ENCODE peak calls at places on chromosome 17, in nine cellular contexts. S, P, O, I, A, J, W, Y and T are unnamed samples.

GRCh38 chr17:14095630-14096029 is 26.3 kb downstream of the COX10 start:
- DNase-seq in W (no peak), Y (no peak), P (no peak), I (no peak), S (no peak), A (no peak), O (no peak), J (no peak), T (no peak)

GRCh38 chr17:42989726-42990652 is 8.2 kb upstream of the RPL27 start:
- DNase-seq in W (no peak), O (no peak), P (no peak), J (peak), S (no peak), A (no peak), Y (no peak), I (no peak), T (no peak)

GRCh38 chr17:19380551-19381284 is 2.4 kb downstream of the MAPK7 start:
- DNase-seq in S (no peak), I (no peak), J (no peak), P (no peak), A (no peak), W (no peak), Y (no peak), O (no peak), T (no peak)

GRCh38 chr17:6989779-6990178 is 6.1 kb upstream of the ALOX12 start:
- DNase-seq in S (no peak), O (no peak), Y (no peak), I (no peak), W (no peak), A (no peak), P (no peak), J (no peak), T (no peak)

GRCh38 chr17:83149761-83150251 is 70.4 kb downstream of the METRNL start:
- DNase-seq in P (no peak), O (no peak), A (no peak), S (no peak), W (no peak), J (peak), I (no peak), Y (no peak), T (no peak)

GRCh38 chr17:57289130-57289529 is 32.8 kb downstream of the MSI2 start:
- DNase-seq in A (no peak), P (no peak), J (peak), W (no peak), O (no peak), S (no peak), I (no peak), Y (no peak), T (no peak)

GRCh38 chr17:56633681-56634080 is 40.2 kb downstream of the NOG start:
- DNase-seq in O (no peak), S (no peak), P (no peak), A (no peak), J (no peak), Y (no peak), I (no peak), W (no peak), T (no peak)

GRCh38 chr17:74749262-74750038 is 1.0 kb downstream of the NHERF1 start:
- DNase-seq in Y (no peak), J (peak), A (peak), W (peak), O (no peak), S (peak), I (peak), P (peak), T (no peak)

DNA sequence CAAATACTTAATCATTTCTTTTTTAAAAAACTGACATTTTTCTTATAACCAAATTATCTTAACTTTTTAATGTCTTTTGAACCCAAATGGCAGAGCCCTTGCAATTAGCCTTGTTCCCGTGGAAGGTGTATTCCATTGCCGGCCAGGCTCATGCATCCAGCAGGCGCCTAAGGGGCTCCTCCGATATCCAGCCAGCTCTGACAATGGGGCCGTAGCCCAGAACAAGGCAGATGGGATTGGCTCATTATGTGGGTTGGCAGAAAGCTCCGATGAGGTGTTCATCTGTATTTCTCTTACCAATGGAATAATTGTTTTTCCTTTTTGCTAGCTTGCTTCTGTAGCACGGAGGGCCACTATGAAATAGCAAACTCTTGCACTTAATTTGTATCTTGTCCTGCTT is 208.2 kb upstream of the CHMP6 start:
- DNase-seq in A (no peak), Y (no peak), S (no peak), O (no peak), W (no peak), I (no peak), J (peak), P (no peak), T (no peak)
- H3K4me3 ChIP-seq in A (no peak), Y (no peak), S (no peak), O (no peak), W (no peak), I (no peak), J (peak), P (no peak), T (no peak)

GRCh38 chr17:48022906-48023305 is 14.7 kb downstream of the COPZ2 start:
- DNase-seq in I (no peak), J (peak), S (no peak), O (no peak), Y (no peak), W (peak), P (no peak), A (no peak), T (no peak)
- H3K4me3 ChIP-seq in I (no peak), J (peak), S (peak), O (no peak), Y (no peak), W (no peak), P (peak), A (peak), T (peak)

GRCh38 chr17:65131946-65132345 is 5.2 kb upstream of the RGS9 start:
- DNase-seq in A (no peak), O (no peak), P (no peak), J (peak), W (no peak), Y (no peak), I (no peak), S (no peak), T (no peak)

GRCh38 chr17:65139045-65139764 is 2.0 kb downstream of the RGS9 start:
- DNase-seq in W (no peak), O (no peak), Y (no peak), S (no peak), J (no peak), I (no peak), A (no peak), P (no peak), T (no peak)

GRCh38 chr17:65134035-65134434 is 3.1 kb upstream of the RGS9 start:
- DNase-seq in J (no peak), W (no peak), O (no peak), P (no peak), I (no peak), Y (no peak), A (no peak), S (no peak), T (no peak)

GRCh38 chr17:65142247-65142646 is 5.1 kb downstream of the RGS9 start:
- DNase-seq in W (no peak), O (no peak), S (no peak), J (no peak), P (no peak), Y (no peak), I (no peak), A (no peak), T (no peak)

GRCh38 chr17:65137076-65137935 is at the start of gene RGS9:
- DNase-seq in J (peak), A (peak), P (peak), Y (peak), O (peak), S (peak), I (peak), W (peak), T (peak)
- H3K4me3 ChIP-seq in J (peak), A (peak), P (peak), Y (peak), O (peak), S (peak), I (peak), W (peak), T (peak)

DNA sequence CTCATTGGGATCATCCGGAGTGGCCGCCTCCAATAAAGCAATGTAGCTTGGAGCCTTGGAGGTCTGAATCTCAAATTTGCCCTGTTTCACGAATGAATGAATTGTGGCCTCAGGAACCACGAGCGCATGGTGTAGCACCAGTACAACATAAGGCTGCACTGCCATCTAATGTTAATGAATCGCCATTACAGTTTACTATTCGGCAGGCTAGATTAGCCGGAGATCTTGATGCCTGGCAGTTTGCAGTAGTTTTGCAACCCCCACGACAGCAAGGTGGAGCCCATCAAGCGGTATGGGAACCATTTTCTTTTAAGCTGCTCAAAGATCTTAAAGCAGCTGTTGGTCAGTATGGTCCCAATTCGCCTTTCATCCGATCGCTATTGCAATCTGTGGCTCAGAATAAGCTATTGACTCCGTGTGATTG is 18.8 kb downstream of the ALOX15B start:
- DNase-seq in W (peak), Y (peak), I (peak), P (peak), J (peak), O (peak), S (peak), A (peak), T (peak)
- H3K4me3 ChIP-seq in W (peak), Y (no peak), I (no peak), P (no peak), J (no peak), O (peak), S (no peak), A (no peak), T (no peak)

GRCh38 chr17:80265205-80266068 is 4.8 kb downstream of the RNF213 start:
- DNase-seq in Y (no peak), O (no peak), J (no peak), P (no peak), W (no peak), A (no peak), S (no peak), I (no peak), T (no peak)
- H3K4me3 ChIP-seq in Y (no peak), O (no peak), J (no peak), P (peak), W (no peak), A (no peak), S (no peak), I (peak), T (no peak)

DNA sequence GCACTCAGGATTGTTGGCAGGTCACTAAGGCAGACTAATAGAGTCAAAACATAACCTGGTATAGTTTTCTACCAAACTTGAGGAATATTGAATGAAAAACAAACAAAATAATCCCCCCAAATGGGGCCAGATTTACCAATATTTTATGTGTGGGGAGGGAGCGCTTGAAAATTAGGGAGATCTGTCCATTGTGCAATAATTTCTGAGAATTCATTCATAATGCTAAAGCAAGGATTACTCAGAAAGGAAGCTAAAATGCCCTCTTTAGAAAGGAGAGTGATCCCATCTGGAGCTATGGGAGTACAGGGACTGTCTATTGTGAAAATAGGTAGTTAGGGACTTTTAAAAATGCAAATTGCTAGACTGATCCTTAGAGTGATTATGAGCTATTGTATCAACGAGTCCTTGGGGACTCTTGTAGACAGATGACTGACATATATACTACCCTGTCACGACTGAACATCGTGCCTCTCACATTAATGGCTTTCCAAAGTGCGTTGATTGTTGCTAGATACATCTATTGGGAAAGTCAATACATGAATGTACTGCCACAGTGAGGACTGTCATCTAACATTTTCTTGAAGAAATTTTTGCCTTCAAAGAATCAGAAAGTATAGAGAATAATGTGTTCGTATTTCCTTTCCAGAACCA is 193.7 kb downstream of the AATF start:
- DNase-seq in S (no peak), I (no peak), W (no peak), A (no peak), J (no peak), Y (no peak), P (no peak), O (no peak), T (no peak)
- H3K4me3 ChIP-seq in S (no peak), I (no peak), W (no peak), A (no peak), J (no peak), Y (no peak), P (no peak), O (no peak), T (no peak)

GRCh38 chr17:76528528-76529223 is 8.8 kb downstream of the CYGB start:
- DNase-seq in P (no peak), S (no peak), A (no peak), J (peak), O (no peak), Y (peak), W (peak), I (no peak), T (peak)
- H3K4me3 ChIP-seq in P (peak), S (no peak), A (peak), J (no peak), O (peak), Y (no peak), W (no peak), I (no peak), T (peak)

GRCh38 chr17:67217446-67217845 is 27.6 kb downstream of the HELZ start:
- DNase-seq in A (no peak), J (no peak), I (no peak), W (no peak), O (no peak), Y (peak), P (no peak), S (no peak), T (no peak)
- H3K4me3 ChIP-seq in A (no peak), J (no peak), I (no peak), W (no peak), O (no peak), Y (no peak), P (no peak), S (no peak), T (no peak)

GRCh38 chr17:15341966-15342365 is 569 bp upstream of the TEKT3 start:
- DNase-seq in A (no peak), O (no peak), I (no peak), P (no peak), S (no peak), Y (no peak), J (no peak), W (no peak), T (no peak)
- H3K4me3 ChIP-seq in A (no peak), O (no peak), I (peak), P (peak), S (peak), Y (no peak), J (peak), W (peak), T (peak)

GRCh38 chr17:21214015-21214776 is at the start of gene TMEM11:
- DNase-seq in Y (peak), W (peak), I (peak), A (peak), O (peak), P (peak), S (peak), J (peak), T (peak)

GRCh38 chr17:21215935-21216334 is 2.0 kb upstream of the TMEM11 start:
- DNase-seq in I (no peak), S (no peak), A (no peak), J (no peak), Y (no peak), W (no peak), O (no peak), P (no peak), T (no peak)

GRCh38 chr17:21213491-21214014 is 408 bp downstream of the TMEM11 start:
- DNase-seq in J (peak), P (no peak), O (no peak), I (no peak), Y (peak), A (peak), W (peak), S (peak), T (peak)

GRCh38 chr17:21213005-21213404 is 956 bp downstream of the TMEM11 start:
- DNase-seq in J (peak), O (no peak), A (no peak), Y (no peak), W (no peak), P (no peak), S (no peak), I (no peak), T (no peak)

GRCh38 chr17:21214777-21215541 is 998 bp upstream of the TMEM11 start:
- DNase-seq in A (peak), P (no peak), Y (no peak), O (no peak), S (peak), J (peak), I (no peak), W (no peak), T (no peak)
- H3K4me3 ChIP-seq in A (peak), P (peak), Y (peak), O (peak), S (peak), J (peak), I (peak), W (peak), T (peak)